ENCODE peak calls at places on chromosomes 13 and 19, in five cellular contexts. P is activated T-helper 1 cell treated with anti-CD3 and anti-CD28 coated beads, Interleukin-12 subunit alpha, Interleukin-12 subunit beta, Interleukin-2, Interleukin-4 antibody, amounts not matched to agents 30 ng/mL and 10 ng/mL and 1 ng/mL, durations not matched to agents 14 hours and 24 hours and 36 hours; Y is A172; T is fibroblast of pulmonary artery; Z is NCI-H2029. R is an unnamed sample.
A peak's percentile ranks its signal among the peaks of the same experiment; 100 is the strongest.

GRCh38 chr13:79229761-79230160 is 176.3 kb downstream of the RBM26 start:
- DNase-seq in T (no peak), P (no peak), Z (no peak), Y (no peak), R (no peak)

GRCh38 chr19:49200238-49200862 is 42.8 kb downstream of the TRPM4 start:
- DNase-seq in P (no peak), Z (no peak), Y (no peak), T (no peak), R (peak; percentile 12)

GRCh38 chr19:14248578-14249011 is 42.6 kb upstream of the ADGRL1 start:
- DNase-seq in Z (peak; percentile 45), P (no peak), Y (no peak), T (peak; percentile 55), R (peak; percentile 37)

GRCh38 chr13:86020350-86021002 is 221.3 kb upstream of the SLITRK6 start:
- DNase-seq in T (peak; percentile 87), Z (no peak), P (no peak), Y (peak; percentile 15), R (peak; percentile 78)

GRCh38 chr13:47545206-47545605 is 455.9 kb downstream of the SUCLA2 start:
- DNase-seq in Z (no peak), P (no peak), Y (no peak), T (no peak), R (no peak)

GRCh38 chr19:51078104-51078503 is 4.6 kb downstream of the KLK14 start:
- DNase-seq in T (no peak), Z (no peak), Y (no peak), P (no peak), R (no peak)

GRCh38 chr13:45243072-45243471 is 42.2 kb upstream of the KCTD4 start:
- DNase-seq in Z (no peak), T (no peak), P (no peak), Y (no peak), R (no peak)

GRCh38 chr19:30671622-30672051 is 299.5 kb downstream of the ZNF536 start:
- DNase-seq in P (no peak), T (peak; percentile 13), Z (no peak), Y (no peak), R (no peak)

GRCh38 chr13:78638216-78638615 is 20.7 kb downstream of the OBI1 start:
- DNase-seq in P (no peak), Y (no peak), T (no peak), Z (no peak), R (no peak)

GRCh38 chr19:46670874-46671273 is 9.9 kb upstream of the DACT3 start:
- DNase-seq in P (no peak), T (peak; percentile 11), Z (no peak), Y (peak; percentile 31), R (no peak)